ENCODE peak calls at places on chromosomes 5 and 9, in nine cellular contexts. One of them, this sample, is unnamed.

GRCh38 chr9:127884427-127884911 is 7.0 kb upstream of the AK1 start:
- DNase-seq in T-helper 1 cell: no peak
- DNase-seq in stimulated activated naive CD4-positive, alpha-beta T cell: no peak
- DNase-seq in iPS DF 19.7: no peak
- DNase-seq in GM18507: no peak
- DNase-seq in H7: peak; percentile 60
- DNase-seq in neuronal stem cell: no peak
- DNase-seq in HuH-7: no peak
- DNase-seq in heart left ventricle: peak; percentile 23
- DNase-seq in this sample: no peak

GRCh38 chr5:77697692-77698091 is 59.2 kb upstream of the OTP start:
- DNase-seq in GM18507: no peak
- DNase-seq in T-helper 1 cell: no peak
- DNase-seq in HuH-7: no peak
- DNase-seq in neuronal stem cell: no peak
- DNase-seq in H7: no peak
- DNase-seq in heart left ventricle: no peak
- DNase-seq in stimulated activated naive CD4-positive, alpha-beta T cell: no peak
- DNase-seq in iPS DF 19.7: no peak
- DNase-seq in this sample: no peak

GRCh38 chr5:9222054-9222738 is 323.7 kb downstream of the SEMA5A start:
- DNase-seq in T-helper 1 cell: no peak
- DNase-seq in HuH-7: no peak
- DNase-seq in iPS DF 19.7: peak; percentile 63
- DNase-seq in GM18507: no peak
- DNase-seq in H7: peak; percentile 75
- DNase-seq in neuronal stem cell: no peak
- DNase-seq in heart left ventricle: no peak
- DNase-seq in stimulated activated naive CD4-positive, alpha-beta T cell: no peak
- DNase-seq in this sample: no peak

GRCh38 chr5:111914957-111915356 is 158.0 kb upstream of the NREP start:
- DNase-seq in HuH-7: no peak
- DNase-seq in neuronal stem cell: no peak
- DNase-seq in stimulated activated naive CD4-positive, alpha-beta T cell: no peak
- DNase-seq in T-helper 1 cell: no peak
- DNase-seq in H7: no peak
- DNase-seq in heart left ventricle: no peak
- DNase-seq in iPS DF 19.7: no peak
- DNase-seq in GM18507: no peak
- DNase-seq in this sample: no peak

GRCh38 chr5:88158056-88158455 is 110.6 kb downstream of the TMEM161B start:
- DNase-seq in neuronal stem cell: no peak
- DNase-seq in iPS DF 19.7: no peak
- DNase-seq in stimulated activated naive CD4-positive, alpha-beta T cell: no peak
- DNase-seq in H7: no peak
- DNase-seq in T-helper 1 cell: no peak
- DNase-seq in GM18507: no peak
- DNase-seq in heart left ventricle: no peak
- DNase-seq in HuH-7: no peak
- DNase-seq in this sample: no peak

GRCh38 chr5:158450761-158451160 is 591.8 kb upstream of the CLINT1 start:
- DNase-seq in H7: no peak
- DNase-seq in heart left ventricle: no peak
- DNase-seq in HuH-7: no peak
- DNase-seq in iPS DF 19.7: no peak
- DNase-seq in GM18507: no peak
- DNase-seq in T-helper 1 cell: no peak
- DNase-seq in stimulated activated naive CD4-positive, alpha-beta T cell: no peak
- DNase-seq in neuronal stem cell: no peak
- DNase-seq in this sample: no peak

GRCh38 chr9:124873664-124874063 is 11.7 kb downstream of the ARPC5L start:
- DNase-seq in H7: no peak
- DNase-seq in GM18507: no peak
- DNase-seq in HuH-7: no peak
- DNase-seq in stimulated activated naive CD4-positive, alpha-beta T cell: no peak
- DNase-seq in heart left ventricle: no peak
- DNase-seq in neuronal stem cell: no peak
- DNase-seq in iPS DF 19.7: no peak
- DNase-seq in T-helper 1 cell: no peak
- DNase-seq in this sample: no peak

GRCh38 chr5:7606840-7607453 is 211.0 kb downstream of the ADCY2 start:
- DNase-seq in GM18507: no peak
- DNase-seq in H7: peak; percentile 32
- DNase-seq in T-helper 1 cell: no peak
- DNase-seq in neuronal stem cell: no peak
- DNase-seq in stimulated activated naive CD4-positive, alpha-beta T cell: no peak
- DNase-seq in HuH-7: no peak
- DNase-seq in iPS DF 19.7: peak; percentile 79
- DNase-seq in heart left ventricle: no peak
- DNase-seq in this sample: no peak

GRCh38 chr5:57692582-57693487 is 210.2 kb upstream of the ACTBL2 start:
- DNase-seq in H7: peak; percentile 3
- DNase-seq in stimulated activated naive CD4-positive, alpha-beta T cell: no peak
- DNase-seq in heart left ventricle: peak; percentile 58
- DNase-seq in GM18507: no peak
- DNase-seq in iPS DF 19.7: peak; percentile 50
- DNase-seq in HuH-7: peak; percentile 25
- DNase-seq in neuronal stem cell: peak; percentile 41
- DNase-seq in T-helper 1 cell: no peak
- DNase-seq in this sample: peak; percentile 48

GRCh38 chr9:70413798-70414775 is at the start of gene KLF9:
- DNase-seq in stimulated activated naive CD4-positive, alpha-beta T cell: peak; percentile 97
- DNase-seq in H7: peak; percentile 84
- DNase-seq in GM18507: peak; percentile 67
- DNase-seq in neuronal stem cell: peak; percentile 77
- DNase-seq in iPS DF 19.7: no peak
- DNase-seq in T-helper 1 cell: peak; percentile 89
- DNase-seq in heart left ventricle: peak; percentile 93
- DNase-seq in HuH-7: peak; percentile 89
- DNase-seq in this sample: peak; percentile 97

GRCh38 chr5:156687514-156687913 is 162.6 kb upstream of the PPP1R2B start:
- DNase-seq in iPS DF 19.7: no peak
- DNase-seq in stimulated activated naive CD4-positive, alpha-beta T cell: no peak
- DNase-seq in neuronal stem cell: no peak
- DNase-seq in GM18507: no peak
- DNase-seq in heart left ventricle: peak; percentile 26
- DNase-seq in HuH-7: no peak
- DNase-seq in H7: no peak
- DNase-seq in T-helper 1 cell: no peak
- DNase-seq in this sample: no peak

GRCh38 chr9:92607773-92608172 is 62.2 kb downstream of the IPPK start:
- DNase-seq in T-helper 1 cell: no peak
- DNase-seq in GM18507: no peak
- DNase-seq in HuH-7: no peak
- DNase-seq in H7: no peak
- DNase-seq in stimulated activated naive CD4-positive, alpha-beta T cell: no peak
- DNase-seq in neuronal stem cell: no peak
- DNase-seq in iPS DF 19.7: no peak
- DNase-seq in heart left ventricle: no peak
- DNase-seq in this sample: peak; percentile 48

GRCh38 chr5:140108093-140109049 is 5.5 kb upstream of the PURA start:
- DNase-seq in heart left ventricle: peak; percentile 22
- DNase-seq in T-helper 1 cell: no peak
- DNase-seq in neuronal stem cell: no peak
- DNase-seq in stimulated activated naive CD4-positive, alpha-beta T cell: peak; percentile 33
- DNase-seq in iPS DF 19.7: no peak
- DNase-seq in GM18507: no peak
- DNase-seq in H7: peak; percentile 64
- DNase-seq in HuH-7: peak; percentile 74
- DNase-seq in this sample: peak; percentile 77

GRCh38 chr5:109281136-109281690 is 128.6 kb downstream of the PJA2 start:
- DNase-seq in stimulated activated naive CD4-positive, alpha-beta T cell: no peak
- DNase-seq in H7: no peak
- DNase-seq in neuronal stem cell: no peak
- DNase-seq in T-helper 1 cell: no peak
- DNase-seq in heart left ventricle: no peak
- DNase-seq in HuH-7: no peak
- DNase-seq in iPS DF 19.7: no peak
- DNase-seq in GM18507: no peak
- DNase-seq in this sample: no peak

GRCh38 chr9:114516913-114517312 is 11.6 kb upstream of the WHRN start:
- DNase-seq in iPS DF 19.7: no peak
- DNase-seq in GM18507: no peak
- DNase-seq in stimulated activated naive CD4-positive, alpha-beta T cell: no peak
- DNase-seq in H7: no peak
- DNase-seq in HuH-7: no peak
- DNase-seq in T-helper 1 cell: no peak
- DNase-seq in neuronal stem cell: no peak
- DNase-seq in heart left ventricle: no peak
- DNase-seq in this sample: no peak

GRCh38 chr5:85096426-85096825 is 711.7 kb upstream of the EDIL3 start:
- DNase-seq in heart left ventricle: no peak
- DNase-seq in stimulated activated naive CD4-positive, alpha-beta T cell: no peak
- DNase-seq in HuH-7: no peak
- DNase-seq in GM18507: no peak
- DNase-seq in H7: no peak
- DNase-seq in neuronal stem cell: no peak
- DNase-seq in iPS DF 19.7: no peak
- DNase-seq in T-helper 1 cell: no peak
- DNase-seq in this sample: no peak

GRCh38 chr5:104186100-104186499 is 623.5 kb upstream of the NUDT12 start:
- DNase-seq in heart left ventricle: no peak
- DNase-seq in stimulated activated naive CD4-positive, alpha-beta T cell: no peak
- DNase-seq in neuronal stem cell: no peak
- DNase-seq in iPS DF 19.7: peak; percentile 17
- DNase-seq in H7: no peak
- DNase-seq in GM18507: no peak
- DNase-seq in T-helper 1 cell: no peak
- DNase-seq in HuH-7: no peak
- DNase-seq in this sample: no peak

GRCh38 chr5:171893290-171893890 is 107.8 kb downstream of the SMIM23 start:
- DNase-seq in T-helper 1 cell: no peak
- DNase-seq in neuronal stem cell: no peak
- DNase-seq in HuH-7: no peak
- DNase-seq in H7: no peak
- DNase-seq in stimulated activated naive CD4-positive, alpha-beta T cell: no peak
- DNase-seq in GM18507: no peak
- DNase-seq in heart left ventricle: no peak
- DNase-seq in iPS DF 19.7: no peak
- DNase-seq in this sample: no peak

GRCh38 chr5:96320797-96321196 is 112.3 kb downstream of the PCSK1 start:
- DNase-seq in T-helper 1 cell: no peak
- DNase-seq in stimulated activated naive CD4-positive, alpha-beta T cell: no peak
- DNase-seq in H7: no peak
- DNase-seq in iPS DF 19.7: no peak
- DNase-seq in GM18507: no peak
- DNase-seq in HuH-7: no peak
- DNase-seq in neuronal stem cell: no peak
- DNase-seq in heart left ventricle: no peak
- DNase-seq in this sample: no peak

GRCh38 chr9:35306281-35306680 is 144.5 kb downstream of the UNC13B start:
- DNase-seq in T-helper 1 cell: no peak
- DNase-seq in heart left ventricle: no peak
- DNase-seq in GM18507: no peak
- DNase-seq in stimulated activated naive CD4-positive, alpha-beta T cell: no peak
- DNase-seq in HuH-7: no peak
- DNase-seq in H7: no peak
- DNase-seq in neuronal stem cell: no peak
- DNase-seq in iPS DF 19.7: no peak
- DNase-seq in this sample: no peak

GRCh38 chr9:136383436-136383835 is 10.0 kb upstream of the CARD9 start:
- DNase-seq in stimulated activated naive CD4-positive, alpha-beta T cell: no peak
- DNase-seq in T-helper 1 cell: no peak
- DNase-seq in HuH-7: no peak
- DNase-seq in neuronal stem cell: no peak
- DNase-seq in GM18507: no peak
- DNase-seq in H7: no peak
- DNase-seq in heart left ventricle: no peak
- DNase-seq in iPS DF 19.7: no peak
- DNase-seq in this sample: no peak

GRCh38 chr9:85425153-85425611 is 316.6 kb downstream of the AGTPBP1 start:
- DNase-seq in neuronal stem cell: peak; percentile 64
- DNase-seq in iPS DF 19.7: peak; percentile 61
- DNase-seq in H7: peak; percentile 80
- DNase-seq in HuH-7: peak; percentile 61
- DNase-seq in GM18507: peak; percentile 45
- DNase-seq in heart left ventricle: peak; percentile 34
- DNase-seq in stimulated activated naive CD4-positive, alpha-beta T cell: no peak
- DNase-seq in T-helper 1 cell: no peak
- DNase-seq in this sample: peak; percentile 85

GRCh38 chr9:133493428-133493827 is 14.5 kb upstream of the SLC2A6 start:
- DNase-seq in neuronal stem cell: no peak
- DNase-seq in stimulated activated naive CD4-positive, alpha-beta T cell: no peak
- DNase-seq in HuH-7: no peak
- DNase-seq in iPS DF 19.7: no peak
- DNase-seq in T-helper 1 cell: no peak
- DNase-seq in GM18507: no peak
- DNase-seq in H7: peak; percentile 62
- DNase-seq in heart left ventricle: no peak
- DNase-seq in this sample: no peak